ENCODE peak calls at places on chromosomes 6 and 20, in eight cellular contexts. E is ovary, H is astrocyte of the cerebellum, P is psoas muscle, T is uterus, Q is AG04449, C is GM12865, D is fibroblast of lung. B is an unnamed sample.

GRCh38 chr20:35992713-35993335 is 24.4 kb downstream of the CNBD2 start:
- DNase-seq in D (peak), P (no peak), E (peak), T (peak), Q (no peak), C (peak), H (peak), B (peak)

GRCh38 chr6:161228911-161229591 is 44.8 kb downstream of the AGPAT4 start:
- DNase-seq in D (peak), T (peak), P (no peak), E (no peak), H (peak), C (peak), Q (peak), B (no peak)

GRCh38 chr6:111604259-111605099 is 1.2 kb downstream of the TRAF3IP2 start:
- DNase-seq in H (no peak), Q (no peak), E (peak), D (peak), T (peak), C (no peak), P (peak), B (no peak)

GRCh38 chr6:88050140-88050818 is 2.6 kb downstream of the SPACA1 start:
- DNase-seq in T (no peak), H (no peak), E (no peak), D (no peak), Q (no peak), P (no peak), C (no peak), B (no peak)

GRCh38 chr20:61065853-61066252 is 186.2 kb upstream of the CDH4 start:
- DNase-seq in C (no peak), Q (no peak), T (no peak), D (no peak), E (no peak), H (no peak), P (no peak), B (no peak)

GRCh38 chr6:44257007-44257752 is at the start of gene SLC35B2:
- DNase-seq in Q (no peak), D (peak), P (peak), T (peak), E (peak), H (no peak), C (peak), B (peak)

GRCh38 chr6:43060034-43060754 is 763 bp downstream of the KLC4 start:
- DNase-seq in D (peak), Q (no peak), C (no peak), P (no peak), H (no peak), T (no peak), E (no peak), B (no peak)

GRCh38 chr6:25024821-25025220 is 89.1 kb upstream of the RIPOR2 start:
- DNase-seq in D (no peak), P (no peak), H (no peak), E (no peak), Q (no peak), C (no peak), T (no peak), B (no peak)

GRCh38 chr6:24004659-24005058 is 121.4 kb upstream of the NRSN1 start:
- DNase-seq in C (no peak), E (no peak), P (peak), H (no peak), D (peak), Q (no peak), T (no peak), B (no peak)

GRCh38 chr6:107571354-107571753 is 81.4 kb downstream of the SOBP start:
- DNase-seq in Q (no peak), D (no peak), E (no peak), P (no peak), T (no peak), H (no peak), C (no peak), B (no peak)

GRCh38 chr20:33995053-33995816 is 1.5 kb downstream of the RALY start:
- DNase-seq in D (no peak), P (no peak), E (no peak), H (no peak), Q (no peak), C (no peak), T (no peak), B (no peak)

GRCh38 chr6:126804255-126805064 is 314.0 kb upstream of the RSPO3 start:
- DNase-seq in C (peak), D (peak), T (peak), E (no peak), P (no peak), Q (no peak), H (peak), B (no peak)

GRCh38 chr20:10922941-10923340 is 249.1 kb upstream of the JAG1 start:
- DNase-seq in Q (peak), C (no peak), T (no peak), E (no peak), H (peak), D (peak), P (no peak), B (no peak)

GRCh38 chr6:27562027-27562410 is 89.1 kb upstream of the ZNF184 start:
- DNase-seq in C (peak), P (no peak), D (no peak), Q (no peak), E (no peak), T (no peak), H (no peak), B (no peak)

DNA sequence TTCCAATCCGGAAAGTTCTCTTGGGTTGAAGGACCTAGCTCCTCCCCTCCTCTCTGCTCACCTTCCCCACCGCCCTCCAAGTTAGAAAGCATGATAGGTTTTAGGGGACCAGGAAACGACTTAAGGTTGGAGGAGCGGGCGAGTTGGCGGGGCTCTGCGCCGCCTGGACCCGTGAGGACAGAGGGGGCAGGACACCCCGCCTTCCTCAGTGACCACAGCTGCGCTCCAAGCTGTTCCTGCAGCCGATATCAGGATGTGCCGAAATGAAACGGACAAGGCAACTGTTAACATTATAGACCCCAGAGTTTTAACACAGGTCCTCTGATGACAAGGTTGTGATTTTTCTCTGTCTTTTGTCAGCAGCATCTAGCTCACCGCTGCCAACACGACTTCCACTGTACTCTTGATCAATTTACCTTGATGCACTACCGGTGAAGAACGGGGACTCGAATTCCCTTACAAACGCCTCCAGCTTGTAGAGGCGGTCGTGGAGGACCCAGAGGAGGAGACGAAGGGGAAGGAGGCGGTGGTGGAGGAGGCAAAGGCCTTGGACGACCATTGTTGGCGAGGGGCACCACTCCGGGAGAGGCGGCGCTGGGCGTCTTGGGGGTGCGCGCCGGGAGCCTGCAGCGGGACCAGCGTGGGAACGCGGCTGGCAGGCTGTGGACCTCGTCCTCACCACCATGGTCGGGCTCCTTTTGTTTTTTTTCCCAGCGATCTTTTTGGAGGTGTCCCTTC is at the start of gene GRM1:
- DNase-seq in E (no peak), H (no peak), Q (no peak), C (no peak), D (no peak), T (no peak), P (no peak), B (no peak)
- H3K4me3 ChIP-seq in E (no peak), H (peak), Q (peak), C (no peak), D (no peak), T (no peak), P (no peak), B (no peak)

GRCh38 chr6:28598757-28599686 is 73.3 kb downstream of the GPX5 start:
- DNase-seq in Q (no peak), D (no peak), T (no peak), P (no peak), C (no peak), H (no peak), E (no peak), B (no peak)

GRCh38 chr6:28597924-28598323 is 72.2 kb downstream of the GPX5 start:
- DNase-seq in C (no peak), D (peak), H (no peak), P (no peak), Q (no peak), E (no peak), T (no peak), B (no peak)

GRCh38 chr6:28600188-28600587 is 74.5 kb downstream of the GPX5 start:
- DNase-seq in Q (no peak), P (no peak), T (no peak), D (no peak), C (no peak), E (no peak), H (no peak), B (no peak)

GRCh38 chr6:28597217-28597835 is 71.6 kb downstream of the GPX5 start:
- DNase-seq in T (peak), P (no peak), H (no peak), C (peak), D (peak), Q (no peak), E (no peak), B (no peak)
- H3K4me3 ChIP-seq in T (no peak), P (no peak), H (peak), C (no peak), D (peak), Q (peak), E (no peak), B (no peak)

GRCh38 chr20:44018684-44019637 is 104.3 kb downstream of the TOX2 start:
- DNase-seq in H (no peak), Q (no peak), E (no peak), P (no peak), T (peak), C (no peak), D (peak), B (no peak)

GRCh38 chr20:44017211-44017610 is 102.6 kb downstream of the TOX2 start:
- DNase-seq in Q (no peak), T (no peak), D (no peak), P (no peak), H (no peak), C (no peak), E (no peak), B (no peak)

GRCh38 chr20:44016525-44016924 is 101.9 kb downstream of the TOX2 start:
- DNase-seq in T (no peak), H (no peak), C (no peak), P (no peak), Q (no peak), D (no peak), E (no peak), B (no peak)

GRCh38 chr20:44019638-44020335 is 105.1 kb downstream of the TOX2 start:
- DNase-seq in C (peak), T (no peak), P (no peak), E (no peak), Q (no peak), H (no peak), D (peak), B (no peak)

GRCh38 chr20:44017905-44018683 is 103.4 kb downstream of the TOX2 start:
- DNase-seq in E (no peak), H (peak), P (no peak), C (no peak), T (peak), D (peak), Q (peak), B (no peak)
- H3K4me3 ChIP-seq in E (no peak), H (no peak), P (no peak), C (no peak), T (no peak), D (peak), Q (peak), B (no peak)

DNA sequence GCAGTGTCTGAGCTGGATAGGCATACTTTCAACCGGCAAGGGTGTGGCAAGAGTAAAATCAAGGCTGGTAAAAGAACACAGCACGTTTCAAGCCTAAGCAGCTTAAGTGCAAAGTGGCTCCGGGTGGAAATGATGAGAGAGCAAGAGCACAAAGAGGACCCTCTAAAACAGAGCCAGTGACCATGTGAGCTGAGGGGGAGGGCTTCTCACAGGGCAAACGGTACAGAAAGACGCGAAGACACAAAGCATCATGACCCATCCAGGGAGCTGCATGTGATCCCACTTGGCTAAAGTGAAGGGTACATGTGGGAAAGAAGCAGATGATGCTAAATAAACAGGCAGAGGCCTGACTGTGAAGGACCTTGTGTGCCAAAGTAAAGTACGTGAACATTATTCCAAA is 25.7 kb downstream of the FKBP5 start:
- DNase-seq in Q (no peak), D (peak), T (no peak), E (no peak), C (no peak), P (no peak), H (no peak), B (no peak)
- H3K4me3 ChIP-seq in Q (no peak), D (peak), T (no peak), E (no peak), C (no peak), P (no peak), H (no peak), B (no peak)

GRCh38 chr6:73893696-73894095 is 197.7 kb downstream of the CD109 start:
- DNase-seq in D (no peak), C (no peak), Q (no peak), H (no peak), E (no peak), P (no peak), T (no peak), B (no peak)
- H3K4me3 ChIP-seq in D (no peak), C (no peak), Q (no peak), H (no peak), E (no peak), P (no peak), T (no peak), B (no peak)

GRCh38 chr6:169583867-169584541 is 117.8 kb downstream of the WDR27 start:
- DNase-seq in D (no peak), Q (no peak), T (no peak), P (no peak), H (no peak), E (no peak), C (no peak), B (no peak)
- H3K4me3 ChIP-seq in D (no peak), Q (no peak), T (no peak), P (no peak), H (no peak), E (no peak), C (no peak), B (no peak)

DNA sequence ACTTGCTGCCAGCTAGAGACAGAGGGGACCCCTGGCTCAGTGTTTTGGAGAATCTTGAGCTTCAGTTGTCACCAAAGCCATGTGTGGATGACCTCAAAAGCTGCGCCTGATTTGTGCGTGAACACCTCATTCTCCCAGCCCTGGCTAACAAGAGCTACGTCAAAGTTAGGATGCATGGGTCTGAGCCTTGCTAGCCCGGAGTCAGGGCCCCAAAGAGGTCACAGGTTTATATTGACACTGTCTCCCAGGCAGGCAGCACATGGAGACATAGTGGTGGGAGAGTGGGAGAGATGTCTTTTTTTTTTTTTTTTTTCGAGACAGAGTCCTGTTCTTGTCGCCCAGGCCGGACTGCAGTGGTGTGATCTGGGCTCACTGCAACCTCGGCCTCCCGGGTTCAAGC is 36.1 kb upstream of the DUSP22 start:
- DNase-seq in Q (no peak), H (no peak), E (no peak), P (no peak), T (no peak), C (no peak), D (no peak), B (no peak)
- H3K4me3 ChIP-seq in Q (no peak), H (no peak), E (no peak), P (no peak), T (no peak), C (no peak), D (no peak), B (no peak)

GRCh38 chr6:30882764-30883475 is 1.4 kb upstream of the DDR1 start:
- DNase-seq in C (peak), D (no peak), T (no peak), P (no peak), H (no peak), E (peak), Q (no peak), B (peak)

GRCh38 chr6:30880563-30881252 is 3.6 kb upstream of the DDR1 start:
- DNase-seq in Q (no peak), C (no peak), H (no peak), T (no peak), E (no peak), P (no peak), D (no peak), B (no peak)

GRCh38 chr6:30881392-30881986 is 2.8 kb upstream of the DDR1 start:
- DNase-seq in T (no peak), H (no peak), D (no peak), Q (no peak), C (no peak), E (no peak), P (no peak), B (no peak)

GRCh38 chr6:30883476-30883742 is 910 bp upstream of the DDR1 start:
- DNase-seq in P (no peak), H (no peak), E (no peak), T (no peak), D (no peak), Q (no peak), C (no peak), B (no peak)

DNA sequence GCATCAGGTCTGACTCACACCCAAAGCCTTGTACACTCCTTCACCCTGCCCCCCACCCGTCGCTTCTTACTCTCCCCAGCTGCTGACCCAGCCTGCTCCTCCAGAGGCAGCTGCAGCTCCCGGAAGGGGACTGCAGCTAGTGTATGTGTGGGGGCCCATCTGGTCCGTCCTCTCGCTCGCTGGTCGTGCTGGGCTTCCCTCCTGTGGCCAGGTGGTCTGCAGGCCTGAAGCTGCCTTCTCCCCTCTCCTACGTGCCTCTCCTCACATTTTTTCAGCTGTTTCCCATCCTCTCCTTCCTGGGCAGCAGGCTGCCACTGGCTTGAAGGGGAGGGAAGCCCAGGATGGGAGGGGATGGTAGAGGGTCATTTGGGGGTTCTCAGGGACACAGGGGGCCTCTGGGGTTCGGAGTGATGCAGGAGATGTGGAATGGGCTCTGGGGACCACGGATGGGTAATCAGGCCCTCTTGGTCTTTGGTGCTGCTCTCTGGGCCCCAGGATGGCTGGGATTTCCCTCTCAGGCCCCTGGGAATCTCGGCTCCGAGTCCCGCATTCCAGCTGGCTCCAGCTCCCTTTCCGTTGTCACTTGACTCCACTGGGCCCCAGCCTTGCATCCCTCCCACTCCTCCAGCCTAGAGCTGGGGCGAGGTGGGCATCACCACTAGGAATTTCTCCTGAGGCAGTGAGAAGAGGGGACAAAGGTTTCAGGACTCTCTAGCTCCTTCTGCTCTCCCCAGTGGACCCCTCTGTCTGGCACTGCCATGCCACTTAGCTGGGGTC is 2.1 kb upstream of the DDR1 start:
- DNase-seq in D (peak), H (no peak), T (no peak), E (peak), Q (no peak), P (no peak), C (no peak), B (no peak)
- H3K4me3 ChIP-seq in D (no peak), H (no peak), T (no peak), E (no peak), Q (no peak), P (peak), C (no peak), B (no peak)

GRCh38 chr20:49985617-49986016 is 2.8 kb downstream of the SNAI1 start:
- DNase-seq in D (no peak), T (no peak), H (no peak), P (no peak), Q (no peak), E (no peak), C (no peak), B (no peak)
- H3K4me3 ChIP-seq in D (no peak), T (no peak), H (peak), P (peak), Q (peak), E (no peak), C (no peak), B (peak)

DNA sequence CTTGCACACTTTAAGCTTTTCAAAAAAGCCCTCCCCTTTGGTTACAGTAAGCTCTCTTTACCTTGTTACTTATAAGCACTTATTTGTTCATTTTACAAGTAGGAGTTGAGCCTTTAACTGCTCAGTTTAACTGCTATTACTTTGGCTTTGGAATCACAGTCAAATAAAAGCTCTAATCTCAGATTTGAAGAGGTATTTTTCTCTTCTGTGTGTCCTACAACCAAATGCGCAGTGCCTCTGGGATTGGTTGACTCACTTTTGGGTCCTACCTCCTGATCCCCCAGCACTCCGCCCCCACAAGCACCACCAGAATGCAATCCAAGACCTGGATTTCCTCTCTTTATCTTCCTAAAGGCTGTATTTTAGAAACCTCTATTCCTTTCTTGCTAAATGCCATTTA is 2.5 kb downstream of the NCOA7 start:
- DNase-seq in T (no peak), E (no peak), P (no peak), C (no peak), H (no peak), D (no peak), Q (no peak), B (no peak)
- H3K4me3 ChIP-seq in T (no peak), E (no peak), P (peak), C (no peak), H (no peak), D (no peak), Q (no peak), B (no peak)

B was measured in spleen.